ENCODE peak calls at places on chromosomes 16 and 17, in eight cellular contexts. I is PC-3, Z is heart left ventricle, Q is mucosa of descending colon, R is GM23338, E is right cardiac atrium, F is aorta, T is HepG2. L is an unnamed sample.

GRCh38 chr16:15425861-15426260 is 8.5 kb upstream of the BMERB1 start:
- ATAC-seq in I (no peak), Z (no peak), Q (no peak), R (no peak), E (no peak), F (no peak), T (no peak), L (no peak)

GRCh38 chr17:55763856-55764255 is 13.0 kb downstream of the PCTP start:
- ATAC-seq in I (no peak), Z (peak), Q (no peak), R (no peak), E (peak), F (no peak), T (no peak), L (peak)

GRCh38 chr17:82143333-82143732 is 45.3 kb upstream of the FASN start:
- ATAC-seq in I (no peak), Z (no peak), Q (no peak), R (no peak), E (no peak), F (no peak), T (no peak), L (no peak)

GRCh38 chr17:39622380-39623006 is 4.3 kb upstream of the PPP1R1B start:
- ATAC-seq in I (peak), Z (no peak), Q (no peak), R (no peak), E (no peak), F (no peak), T (no peak), L (no peak)

GRCh38 chr17:81090361-81091133 is 55.6 kb downstream of the BAIAP2 start:
- ATAC-seq in I (no peak), Z (peak), Q (peak), R (peak), E (peak), F (no peak), T (no peak), L (peak)

GRCh38 chr17:57954421-57955182 is 610 bp downstream of the CUEDC1 start:
- ATAC-seq in I (peak), Z (peak), Q (peak), R (peak), E (peak), F (peak), T (peak), L (peak)

GRCh38 chr17:37607637-37608368 is 1.4 kb downstream of the SYNRG start:
- ATAC-seq in I (no peak), Z (no peak), Q (no peak), R (no peak), E (no peak), F (no peak), T (no peak), L (no peak)

GRCh38 chr16:31010539-31010938 is at the start of gene STX1B:
- ATAC-seq in I (no peak), Z (no peak), Q (no peak), R (peak), E (no peak), F (no peak), T (no peak), L (no peak)

GRCh38 chr16:85329059-85329812 is 217.0 kb upstream of the CIBAR2 start:
- ATAC-seq in I (peak), Z (no peak), Q (peak), R (peak), E (peak), F (no peak), T (peak), L (no peak)

GRCh38 chr16:86604436-86605220 is 26.3 kb downstream of the FOXL1 start:
- ATAC-seq in I (no peak), Z (no peak), Q (no peak), R (no peak), E (no peak), F (no peak), T (peak), L (no peak)

GRCh38 chr16:14057878-14058382 is 13.2 kb upstream of the MRTFB start:
- ATAC-seq in I (no peak), Z (peak), Q (no peak), R (no peak), E (peak), F (peak), T (no peak), L (peak)

GRCh38 chr17:72501404-72502110 is 380.7 kb downstream of the SOX9 start:
- ATAC-seq in I (no peak), Z (no peak), Q (peak), R (peak), E (peak), F (peak), T (peak), L (no peak)

GRCh38 chr17:65712383-65713267 is 151.2 kb upstream of the AXIN2 start:
- ATAC-seq in I (no peak), Z (no peak), Q (peak), R (no peak), E (no peak), F (no peak), T (no peak), L (peak)

GRCh38 chr17:51853857-51854256 is 304.7 kb downstream of the CA10 start:
- ATAC-seq in I (no peak), Z (no peak), Q (peak), R (no peak), E (no peak), F (no peak), T (no peak), L (no peak)

GRCh38 chr16:54645328-54645727 is 285.3 kb upstream of the IRX5 start:
- ATAC-seq in I (no peak), Z (no peak), Q (no peak), R (no peak), E (no peak), F (no peak), T (no peak), L (no peak)

GRCh38 chr17:632551-632950 is 82.1 kb downstream of the VPS53 start:
- ATAC-seq in I (no peak), Z (peak), Q (no peak), R (no peak), E (no peak), F (no peak), T (no peak), L (peak)

GRCh38 chr17:82524540-82524939 is 5.0 kb downstream of the FOXK2 start:
- ATAC-seq in I (no peak), Z (no peak), Q (no peak), R (no peak), E (no peak), F (no peak), T (peak), L (no peak)

GRCh38 chr17:19676901-19677300 is 28.4 kb downstream of the ALDH3A2 start:
- ATAC-seq in I (no peak), Z (no peak), Q (no peak), R (no peak), E (no peak), F (no peak), T (no peak), L (no peak)

GRCh38 chr17:82120148-82120547 is 22.1 kb upstream of the FASN start:
- ATAC-seq in I (peak), Z (no peak), Q (no peak), R (no peak), E (no peak), F (no peak), T (no peak), L (no peak)

GRCh38 chr16:14475370-14476139 is 154.5 kb downstream of the PARN start:
- ATAC-seq in I (peak), Z (no peak), Q (peak), R (peak), E (no peak), F (no peak), T (peak), L (no peak)

GRCh38 chr16:85878875-85879274 is 20.1 kb upstream of the IRF8 start:
- ATAC-seq in I (no peak), Z (peak), Q (no peak), R (no peak), E (no peak), F (no peak), T (peak), L (no peak)

GRCh38 chr17:74345433-74346241 is 16.0 kb downstream of the BTBD17 start:
- ATAC-seq in I (peak), Z (no peak), Q (no peak), R (no peak), E (no peak), F (no peak), T (no peak), L (no peak)

GRCh38 chr16:56743840-56744239 is 13.9 kb downstream of the NUP93 start:
- ATAC-seq in I (no peak), Z (peak), Q (no peak), R (peak), E (peak), F (peak), T (peak), L (no peak)

GRCh38 chr17:42230225-42230624 is 35.9 kb upstream of the GHDC start:
- ATAC-seq in I (no peak), Z (no peak), Q (no peak), R (no peak), E (no peak), F (no peak), T (no peak), L (no peak)

GRCh38 chr16:50467559-50467942 is 80.6 kb upstream of the NKD1 start:
- ATAC-seq in I (no peak), Z (no peak), Q (no peak), R (no peak), E (no peak), F (no peak), T (no peak), L (no peak)
- H3K4me3 ChIP-seq in I (no peak), Z (peak), Q (no peak), R (peak), E (peak), F (no peak), T (peak), L (peak)

GRCh38 chr17:2724783-2725164 is 13.2 kb upstream of the CLUH start:
- ATAC-seq in I (peak), Z (peak), Q (peak), R (peak), E (peak), F (no peak), T (peak), L (peak)
- H3K4me3 ChIP-seq in I (peak), Z (no peak), Q (no peak), R (peak), E (peak), F (no peak), T (no peak), L (peak)

GRCh38 chr16:65339062-65339461 is 217.2 kb upstream of the CDH11 start:
- ATAC-seq in I (no peak), Z (no peak), Q (no peak), R (no peak), E (no peak), F (no peak), T (no peak), L (no peak)

GRCh38 chr16:65343556-65343955 is 221.7 kb upstream of the CDH11 start:
- ATAC-seq in I (no peak), Z (no peak), Q (no peak), R (no peak), E (no peak), F (no peak), T (no peak), L (no peak)

GRCh38 chr16:65342231-65342866 is 220.5 kb upstream of the CDH11 start:
- ATAC-seq in I (no peak), Z (no peak), Q (no peak), R (peak), E (no peak), F (no peak), T (peak), L (no peak)
- H3K4me3 ChIP-seq in I (no peak), Z (no peak), Q (no peak), R (no peak), E (no peak), F (no peak), T (no peak), L (no peak)

DNA sequence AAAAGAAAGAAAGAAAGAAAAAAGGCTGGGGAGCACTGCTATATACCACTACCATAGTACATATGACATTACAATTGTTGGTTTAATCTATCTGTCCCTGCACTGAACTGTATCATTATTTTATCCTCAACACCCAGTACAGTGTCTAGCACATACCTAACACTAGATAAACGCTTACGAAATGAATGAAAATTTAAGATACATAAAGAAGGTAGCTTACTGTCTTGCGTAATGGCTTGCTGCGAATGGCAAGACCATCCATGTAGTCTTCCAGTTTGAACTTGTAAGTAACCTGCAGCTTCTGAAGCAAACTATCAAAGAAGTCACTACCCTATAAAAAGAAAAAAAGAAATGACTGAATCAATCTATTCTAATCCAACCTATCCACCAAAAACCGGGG is 6.6 kb downstream of the SMG6 start:
- ATAC-seq in I (no peak), Z (no peak), Q (no peak), R (no peak), E (no peak), F (no peak), T (no peak), L (no peak)
- H3K4me3 ChIP-seq in I (no peak), Z (no peak), Q (no peak), R (no peak), E (no peak), F (no peak), T (no peak), L (no peak)

DNA sequence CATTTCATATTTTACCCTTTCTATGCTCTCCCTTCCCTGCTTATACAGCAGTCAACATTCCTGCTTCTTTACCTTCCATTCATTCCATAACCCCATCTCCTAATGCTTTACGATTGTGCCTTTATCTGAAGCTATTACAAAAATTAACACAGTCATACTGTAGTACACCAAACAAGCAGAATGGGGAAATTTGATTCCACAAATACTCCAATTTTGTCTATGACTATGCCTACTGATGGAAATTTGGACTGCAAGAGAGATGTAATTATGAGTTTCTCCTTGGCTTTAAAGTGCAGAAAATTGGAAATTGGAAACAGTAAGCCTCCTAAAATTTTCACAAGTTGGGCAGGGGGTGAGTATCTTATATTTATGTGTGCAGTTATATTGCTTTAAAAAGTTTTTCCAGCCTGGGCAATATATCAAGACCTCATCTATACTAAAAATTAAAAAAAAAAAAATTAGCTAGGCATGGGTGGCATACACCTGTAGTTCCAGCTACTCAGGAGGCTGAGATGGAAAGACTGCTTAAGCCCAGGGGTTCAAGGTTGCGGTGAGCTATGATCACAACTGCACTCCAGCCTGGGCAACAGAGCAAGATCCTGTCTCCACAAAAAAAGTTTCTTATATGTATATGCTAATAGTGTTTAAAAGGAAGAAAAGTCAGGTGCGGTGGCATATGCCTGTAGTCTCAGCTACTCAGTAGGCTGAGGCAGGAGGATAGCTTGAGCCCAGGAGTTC is 3.0 kb downstream of the APPBP2 start:
- ATAC-seq in I (no peak), Z (no peak), Q (no peak), R (no peak), E (no peak), F (no peak), T (no peak), L (no peak)
- H3K4me3 ChIP-seq in I (no peak), Z (no peak), Q (no peak), R (no peak), E (no peak), F (no peak), T (no peak), L (no peak)

GRCh38 chr17:13599168-13599577 is 2.6 kb downstream of the HS3ST3A1 start:
- ATAC-seq in I (no peak), Z (no peak), Q (no peak), R (no peak), E (no peak), F (no peak), T (no peak), L (no peak)
- H3K4me3 ChIP-seq in I (peak), Z (no peak), Q (no peak), R (peak), E (no peak), F (no peak), T (no peak), L (no peak)

GRCh38 chr17:48514483-48514876 is 16.3 kb downstream of the HOXB1 start:
- ATAC-seq in I (no peak), Z (no peak), Q (no peak), R (no peak), E (no peak), F (no peak), T (no peak), L (no peak)

GRCh38 chr17:48510761-48511604 is 19.8 kb downstream of the HOXB1 start:
- ATAC-seq in I (peak), Z (no peak), Q (no peak), R (no peak), E (no peak), F (no peak), T (no peak), L (no peak)

GRCh38 chr17:48510381-48510760 is 20.4 kb downstream of the HOXB1 start:
- ATAC-seq in I (no peak), Z (no peak), Q (no peak), R (no peak), E (no peak), F (no peak), T (no peak), L (no peak)

GRCh38 chr17:48513653-48514482 is 16.9 kb downstream of the HOXB1 start:
- ATAC-seq in I (no peak), Z (no peak), Q (no peak), R (no peak), E (no peak), F (no peak), T (no peak), L (no peak)

DNA sequence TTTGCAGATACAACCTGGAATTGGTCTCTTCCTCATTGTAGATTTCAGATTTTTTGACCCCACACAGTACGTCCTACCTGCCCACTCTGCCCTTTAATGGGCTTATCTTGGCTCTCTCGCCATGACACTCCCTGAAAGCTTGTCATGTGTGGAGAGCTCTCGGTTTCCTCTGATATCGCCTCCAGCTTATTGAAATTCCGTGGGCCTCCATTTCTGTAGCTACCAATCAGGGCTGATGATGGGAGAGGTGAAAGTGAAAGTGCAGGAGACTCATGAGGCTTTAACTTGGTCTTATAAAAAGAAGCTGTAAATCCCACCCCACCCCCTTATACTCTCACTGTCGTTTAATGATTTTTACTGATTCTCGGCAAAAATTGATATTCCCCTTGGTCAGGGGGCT is 17.7 kb downstream of the HOXB1 start:
- ATAC-seq in I (no peak), Z (no peak), Q (peak), R (no peak), E (no peak), F (no peak), T (no peak), L (no peak)
- H3K4me3 ChIP-seq in I (no peak), Z (no peak), Q (no peak), R (no peak), E (no peak), F (no peak), T (no peak), L (no peak)